ENCODE peak calls at places on chromosomes 2 and 18, in six cellular contexts. One of them, this sample, is unnamed.

GRCh38 chr2:121605820-121606733 is 43.2 kb downstream of the CLASP1 start:
- DNase-seq in CD4-positive, CD25-positive, alpha-beta regulatory T cell: no peak
- DNase-seq in stomach: no peak
- DNase-seq in Peyer's patch: no peak
- DNase-seq in psoas muscle: no peak
- DNase-seq in astrocyte: no peak
- DNase-seq in this sample: no peak

GRCh38 chr2:120820885-120821279 is 85.2 kb downstream of the GLI2 start:
- DNase-seq in CD4-positive, CD25-positive, alpha-beta regulatory T cell: no peak
- DNase-seq in stomach: no peak
- DNase-seq in Peyer's patch: no peak
- DNase-seq in psoas muscle: peak; percentile 58
- DNase-seq in astrocyte: peak; percentile 80
- DNase-seq in this sample: no peak

GRCh38 chr2:11750422-11750821 is 4.0 kb downstream of the LPIN1 start:
- DNase-seq in CD4-positive, CD25-positive, alpha-beta regulatory T cell: peak; percentile 88
- DNase-seq in stomach: no peak
- DNase-seq in Peyer's patch: peak; percentile 59
- DNase-seq in psoas muscle: no peak
- DNase-seq in astrocyte: no peak
- DNase-seq in this sample: no peak

GRCh38 chr2:196174424-196174823 is 3.0 kb upstream of the STK17B start:
- DNase-seq in CD4-positive, CD25-positive, alpha-beta regulatory T cell: no peak
- DNase-seq in stomach: no peak
- DNase-seq in Peyer's patch: no peak
- DNase-seq in psoas muscle: no peak
- DNase-seq in astrocyte: no peak
- DNase-seq in this sample: no peak

GRCh38 chr18:4455113-4455811 is at the start of gene DLGAP1:
- DNase-seq in CD4-positive, CD25-positive, alpha-beta regulatory T cell: peak; percentile 2
- DNase-seq in stomach: peak; percentile 32
- DNase-seq in Peyer's patch: no peak
- DNase-seq in psoas muscle: peak; percentile 73
- DNase-seq in astrocyte: peak; percentile 53
- DNase-seq in this sample: peak; percentile 71

GRCh38 chr18:25005602-25006375 is 346.2 kb downstream of the ZNF521 start:
- DNase-seq in CD4-positive, CD25-positive, alpha-beta regulatory T cell: peak; percentile 8
- DNase-seq in stomach: no peak
- DNase-seq in Peyer's patch: no peak
- DNase-seq in psoas muscle: no peak
- DNase-seq in astrocyte: no peak
- DNase-seq in this sample: no peak

GRCh38 chr2:64230540-64230939 is 86.3 kb upstream of the PELI1 start:
- DNase-seq in CD4-positive, CD25-positive, alpha-beta regulatory T cell: no peak
- DNase-seq in stomach: no peak
- DNase-seq in Peyer's patch: no peak
- DNase-seq in psoas muscle: no peak
- DNase-seq in astrocyte: no peak
- DNase-seq in this sample: no peak

GRCh38 chr18:41075212-41075611 is 879.8 kb upstream of the PIK3C3 start:
- DNase-seq in CD4-positive, CD25-positive, alpha-beta regulatory T cell: no peak
- DNase-seq in stomach: no peak
- DNase-seq in Peyer's patch: no peak
- DNase-seq in psoas muscle: no peak
- DNase-seq in astrocyte: peak; percentile 97
- DNase-seq in this sample: no peak

GRCh38 chr18:58525928-58526424 is 102.9 kb downstream of the ALPK2 start:
- DNase-seq in CD4-positive, CD25-positive, alpha-beta regulatory T cell: no peak
- DNase-seq in stomach: no peak
- DNase-seq in Peyer's patch: no peak
- DNase-seq in psoas muscle: no peak
- DNase-seq in astrocyte: no peak
- DNase-seq in this sample: no peak

GRCh38 chr2:25966531-25967265 is 15.6 kb downstream of the KIF3C start:
- DNase-seq in CD4-positive, CD25-positive, alpha-beta regulatory T cell: no peak
- DNase-seq in stomach: no peak
- DNase-seq in Peyer's patch: no peak
- DNase-seq in psoas muscle: no peak
- DNase-seq in astrocyte: no peak
- DNase-seq in this sample: no peak

GRCh38 chr2:147829106-147829505 is 15.7 kb upstream of the ACVR2A start:
- DNase-seq in CD4-positive, CD25-positive, alpha-beta regulatory T cell: no peak
- DNase-seq in stomach: no peak
- DNase-seq in Peyer's patch: no peak
- DNase-seq in psoas muscle: no peak
- DNase-seq in astrocyte: peak; percentile 72
- DNase-seq in this sample: no peak

GRCh38 chr2:16226381-16226780 is 286.0 kb downstream of the MYCN start:
- DNase-seq in CD4-positive, CD25-positive, alpha-beta regulatory T cell: no peak
- DNase-seq in stomach: no peak
- DNase-seq in Peyer's patch: no peak
- DNase-seq in psoas muscle: no peak
- DNase-seq in astrocyte: no peak
- DNase-seq in this sample: no peak

GRCh38 chr2:196376984-196377877 is 205.9 kb upstream of the STK17B start:
- DNase-seq in CD4-positive, CD25-positive, alpha-beta regulatory T cell: no peak
- DNase-seq in stomach: no peak
- DNase-seq in Peyer's patch: no peak
- DNase-seq in psoas muscle: no peak
- DNase-seq in astrocyte: peak; percentile 46
- DNase-seq in this sample: no peak

GRCh38 chr2:37648316-37649011 is 23.0 kb downstream of the CDC42EP3 start:
- DNase-seq in CD4-positive, CD25-positive, alpha-beta regulatory T cell: peak; percentile 66
- DNase-seq in stomach: peak; percentile 43
- DNase-seq in Peyer's patch: peak; percentile 60
- DNase-seq in psoas muscle: peak; percentile 89
- DNase-seq in astrocyte: no peak
- DNase-seq in this sample: peak; percentile 75

GRCh38 chr2:41941831-41942230 is 106.0 kb upstream of the PKDCC start:
- DNase-seq in CD4-positive, CD25-positive, alpha-beta regulatory T cell: no peak
- DNase-seq in stomach: no peak
- DNase-seq in Peyer's patch: no peak
- DNase-seq in psoas muscle: no peak
- DNase-seq in astrocyte: no peak
- DNase-seq in this sample: no peak

GRCh38 chr2:41942278-41942677 is 105.5 kb upstream of the PKDCC start:
- DNase-seq in CD4-positive, CD25-positive, alpha-beta regulatory T cell: no peak
- DNase-seq in stomach: no peak
- DNase-seq in Peyer's patch: no peak
- DNase-seq in psoas muscle: no peak
- DNase-seq in astrocyte: no peak
- DNase-seq in this sample: no peak

GRCh38 chr2:41939410-41939775 is 108.4 kb upstream of the PKDCC start:
- DNase-seq in CD4-positive, CD25-positive, alpha-beta regulatory T cell: no peak
- DNase-seq in stomach: no peak
- DNase-seq in Peyer's patch: no peak
- DNase-seq in psoas muscle: no peak
- DNase-seq in astrocyte: no peak
- DNase-seq in this sample: no peak

GRCh38 chr2:41943176-41943575 is 104.6 kb upstream of the PKDCC start:
- DNase-seq in CD4-positive, CD25-positive, alpha-beta regulatory T cell: no peak
- DNase-seq in stomach: no peak
- DNase-seq in Peyer's patch: no peak
- DNase-seq in psoas muscle: no peak
- DNase-seq in astrocyte: no peak
- DNase-seq in this sample: no peak

GRCh38 chr2:41940715-41941114 is 107.1 kb upstream of the PKDCC start:
- DNase-seq in CD4-positive, CD25-positive, alpha-beta regulatory T cell: no peak
- DNase-seq in stomach: no peak
- DNase-seq in Peyer's patch: no peak
- DNase-seq in psoas muscle: no peak
- DNase-seq in astrocyte: no peak
- DNase-seq in this sample: no peak
- H3K4me3 ChIP-seq in CD4-positive, CD25-positive, alpha-beta regulatory T cell: no peak overlapping the region
- H3K4me3 ChIP-seq in stomach: no peak overlapping the region
- H3K4me3 ChIP-seq in Peyer's patch: no peak overlapping the region
- H3K4me3 ChIP-seq in psoas muscle: no peak overlapping the region
- H3K4me3 ChIP-seq in astrocyte: no peak overlapping the region
- H3K4me3 ChIP-seq in this sample: no peak overlapping the region

GRCh38 chr18:7978834-7979233 is 411.7 kb downstream of the PTPRM start:
- DNase-seq in CD4-positive, CD25-positive, alpha-beta regulatory T cell: no peak
- DNase-seq in stomach: no peak
- DNase-seq in Peyer's patch: no peak
- DNase-seq in psoas muscle: no peak
- DNase-seq in astrocyte: no peak
- DNase-seq in this sample: no peak
- H3K4me1 ChIP-seq in CD4-positive, CD25-positive, alpha-beta regulatory T cell: no peaks in the 10 kb centered on the region
- H3K4me1 ChIP-seq in stomach: no peaks in the 10 kb centered on the region
- H3K4me1 ChIP-seq in Peyer's patch: no peaks in the 10 kb centered on the region
- H3K4me1 ChIP-seq in psoas muscle: peaks cover 8% of the 10 kb centered on the region
- H3K4me1 ChIP-seq in astrocyte: peaks cover 8% of the 10 kb centered on the region
- H3K4me1 ChIP-seq in this sample: no peaks in the 10 kb centered on the region

GRCh38 chr2:187550797-187551306 is 3.4 kb downstream of the TFPI start:
- DNase-seq in CD4-positive, CD25-positive, alpha-beta regulatory T cell: no peak
- DNase-seq in stomach: no peak
- DNase-seq in Peyer's patch: no peak
- DNase-seq in psoas muscle: no peak
- DNase-seq in astrocyte: no peak
- DNase-seq in this sample: no peak

GRCh38 chr2:187552959-187553681 is 1.1 kb downstream of the TFPI start:
- DNase-seq in CD4-positive, CD25-positive, alpha-beta regulatory T cell: peak; percentile 3
- DNase-seq in stomach: no peak
- DNase-seq in Peyer's patch: no peak
- DNase-seq in psoas muscle: no peak
- DNase-seq in astrocyte: peak; percentile 77
- DNase-seq in this sample: no peak

GRCh38 chr2:187553908-187554703 is at the start of gene TFPI:
- DNase-seq in CD4-positive, CD25-positive, alpha-beta regulatory T cell: no peak
- DNase-seq in stomach: no peak
- DNase-seq in Peyer's patch: no peak
- DNase-seq in psoas muscle: peak; percentile 33
- DNase-seq in astrocyte: peak; percentile 63
- DNase-seq in this sample: no peak

GRCh38 chr2:187552381-187552780 is 1.9 kb downstream of the TFPI start:
- DNase-seq in CD4-positive, CD25-positive, alpha-beta regulatory T cell: no peak
- DNase-seq in stomach: no peak
- DNase-seq in Peyer's patch: no peak
- DNase-seq in psoas muscle: no peak
- DNase-seq in astrocyte: no peak
- DNase-seq in this sample: no peak

GRCh38 chr2:187554704-187555082 is 458 bp upstream of the TFPI start:
- DNase-seq in CD4-positive, CD25-positive, alpha-beta regulatory T cell: no peak
- DNase-seq in stomach: no peak
- DNase-seq in Peyer's patch: no peak
- DNase-seq in psoas muscle: no peak
- DNase-seq in astrocyte: no peak
- DNase-seq in this sample: no peak
- H3K4me3 ChIP-seq in CD4-positive, CD25-positive, alpha-beta regulatory T cell: no peak overlapping the region
- H3K4me3 ChIP-seq in stomach: no peak overlapping the region
- H3K4me3 ChIP-seq in Peyer's patch: peak overlapping the region; percentile 60
- H3K4me3 ChIP-seq in psoas muscle: peak overlapping the region; percentile 72
- H3K4me3 ChIP-seq in astrocyte: peak overlapping the region; percentile 90
- H3K4me3 ChIP-seq in this sample: no peak overlapping the region

GRCh38 chr2:240126731-240127130 is 9.4 kb downstream of the COPS9 start:
- DNase-seq in CD4-positive, CD25-positive, alpha-beta regulatory T cell: no peak
- DNase-seq in stomach: no peak
- DNase-seq in Peyer's patch: peak; percentile 0
- DNase-seq in psoas muscle: peak; percentile 8
- DNase-seq in astrocyte: no peak
- DNase-seq in this sample: no peak
- H3K4me1 ChIP-seq in CD4-positive, CD25-positive, alpha-beta regulatory T cell: no peaks in the 10 kb centered on the region
- H3K4me1 ChIP-seq in stomach: no peaks in the 10 kb centered on the region
- H3K4me1 ChIP-seq in Peyer's patch: no peaks in the 10 kb centered on the region
- H3K4me1 ChIP-seq in psoas muscle: peaks cover 13% of the 10 kb centered on the region
- H3K4me1 ChIP-seq in astrocyte: no peaks in the 10 kb centered on the region
- H3K4me1 ChIP-seq in this sample: no peaks in the 10 kb centered on the region

This sample was measured in mucosa of descending colon.